ENCODE peak calls at places on chromosomes 16 and 17, in ten cellular contexts. I, A, O, W, M, X, C, D, B and Y are unnamed samples.

GRCh38 chr17:71501716-71502115 is 619.1 kb upstream of the SOX9 start:
- DNase-seq in I (no peak), A (no peak), O (no peak), W (no peak), M (no peak), X (no peak), C (no peak), D (no peak), B (no peak), Y (no peak)

GRCh38 chr16:14307059-14307531 is 236.0 kb downstream of the MRTFB start:
- DNase-seq in I (no peak), A (no peak), O (no peak), W (no peak), M (peak), X (no peak), C (no peak), D (no peak), B (no peak), Y (no peak)

GRCh38 chr17:77352996-77353395 is 212.2 kb downstream of the SEC14L1 start:
- DNase-seq in I (no peak), A (no peak), O (no peak), W (no peak), M (no peak), X (no peak), C (no peak), D (no peak), B (no peak), Y (peak)

GRCh38 chr17:61488878-61489718 is 36.9 kb downstream of the TBX4 start:
- DNase-seq in I (no peak), A (no peak), O (no peak), W (no peak), M (no peak), X (no peak), C (no peak), D (no peak), B (no peak), Y (no peak)

GRCh38 chr17:72702998-72703397 is 389.5 kb downstream of the SLC39A11 start:
- DNase-seq in I (no peak), A (no peak), O (no peak), W (no peak), M (no peak), X (no peak), C (peak), D (no peak), B (peak), Y (no peak)

GRCh38 chr17:28743243-28744103 is at the start of gene TRAF4:
- DNase-seq in I (peak), A (peak), O (peak), W (peak), M (peak), X (peak), C (peak), D (peak), B (peak), Y (peak)

GRCh38 chr17:39927928-39928867 is 666 bp downstream of the LRRC3C start:
- DNase-seq in I (no peak), A (no peak), O (peak), W (no peak), M (peak), X (peak), C (peak), D (no peak), B (no peak), Y (no peak)

GRCh38 chr17:33889079-33889478 is 366.0 kb upstream of the CCL2 start:
- DNase-seq in I (no peak), A (no peak), O (no peak), W (no peak), M (no peak), X (no peak), C (no peak), D (no peak), B (no peak), Y (no peak)

GRCh38 chr17:16935786-16936185 is 36.1 kb downstream of the TNFRSF13B start:
- DNase-seq in I (no peak), A (no peak), O (no peak), W (no peak), M (no peak), X (no peak), C (no peak), D (no peak), B (no peak), Y (peak)

GRCh38 chr17:76994237-76994637 is 126.0 kb downstream of the MGAT5B start:
- DNase-seq in I (no peak), A (no peak), O (no peak), W (no peak), M (no peak), X (peak), C (no peak), D (no peak), B (no peak), Y (no peak)

GRCh38 chr17:68972119-68972704 is 17.0 kb upstream of the ABCA8 start:
- DNase-seq in I (no peak), A (no peak), O (no peak), W (peak), M (peak), X (no peak), C (no peak), D (no peak), B (peak), Y (no peak)

GRCh38 chr17:77503293-77503655 is 362.5 kb downstream of the SEC14L1 start:
- DNase-seq in I (no peak), A (no peak), O (no peak), W (no peak), M (no peak), X (peak), C (no peak), D (no peak), B (no peak), Y (no peak)

GRCh38 chr16:64589836-64590235 is 532.0 kb downstream of the CDH11 start:
- DNase-seq in I (no peak), A (no peak), O (no peak), W (peak), M (no peak), X (no peak), C (peak), D (no peak), B (peak), Y (no peak)

GRCh38 chr16:22670551-22670970 is 143.4 kb upstream of the HS3ST2 start:
- DNase-seq in I (no peak), A (no peak), O (no peak), W (peak), M (peak), X (no peak), C (no peak), D (no peak), B (no peak), Y (peak)

GRCh38 chr17:38693700-38694329 is 11.3 kb upstream of the MLLT6 start:
- DNase-seq in I (peak), A (peak), O (no peak), W (peak), M (no peak), X (no peak), C (peak), D (no peak), B (peak), Y (no peak)

GRCh38 chr17:49337900-49338299 is 24.1 kb downstream of the ZNF652 start:
- DNase-seq in I (no peak), A (no peak), O (no peak), W (no peak), M (no peak), X (no peak), C (peak), D (no peak), B (peak), Y (no peak)

GRCh38 chr16:73026754-73027654 is 20.9 kb downstream of the ZFHX3 start:
- DNase-seq in I (no peak), A (no peak), O (no peak), W (no peak), M (no peak), X (no peak), C (no peak), D (no peak), B (no peak), Y (no peak)

GRCh38 chr17:76497979-76498885 is 3.0 kb downstream of the RHBDF2 start:
- DNase-seq in I (peak), A (peak), O (no peak), W (peak), M (peak), X (peak), C (peak), D (no peak), B (peak), Y (no peak)

GRCh38 chr17:78979780-78980623 is at the start of gene LGALS3BP:
- DNase-seq in I (peak), A (peak), O (peak), W (peak), M (peak), X (peak), C (peak), D (peak), B (peak), Y (no peak)

GRCh38 chr17:61468263-61468907 is 16.2 kb downstream of the TBX4 start:
- DNase-seq in I (no peak), A (no peak), O (no peak), W (no peak), M (no peak), X (peak), C (no peak), D (no peak), B (no peak), Y (no peak)

GRCh38 chr16:13171313-13171712 is 269.9 kb downstream of the SHISA9 start:
- DNase-seq in I (no peak), A (no peak), O (no peak), W (no peak), M (peak), X (no peak), C (no peak), D (no peak), B (no peak), Y (no peak)

GRCh38 chr17:76384987-76385891 is 830 bp downstream of the SPHK1 start:
- DNase-seq in I (no peak), A (no peak), O (no peak), W (peak), M (peak), X (peak), C (peak), D (no peak), B (peak), Y (no peak)

GRCh38 chr17:17853811-17854527 is 17.2 kb upstream of the SREBF1 start:
- DNase-seq in I (no peak), A (no peak), O (no peak), W (no peak), M (no peak), X (no peak), C (no peak), D (no peak), B (no peak), Y (no peak)

GRCh38 chr17:82832411-82832810 is 7.4 kb downstream of the ZNF750 start:
- DNase-seq in I (no peak), A (no peak), O (no peak), W (no peak), M (no peak), X (peak), C (no peak), D (no peak), B (no peak), Y (no peak)